ENCODE peak calls at places on chromosomes 4 and X, in nine cellular contexts. G, O, H, A, R, S, V, X and M are unnamed samples. For H3K27me3 and H3K4me1, the result is how much of the 10 kb centered on the place peaks cover.

GRCh38 chr4:152690706-152691651 is 11.2 kb upstream of the TMEM154 start:
- DNase-seq in R (no peak), A (no peak), G (no peak), H (no peak), V (no peak), S (no peak), O (peak), X (no peak), M (no peak)

GRCh38 chr4:151143162-151143561 is 43.7 kb downstream of the RPS3A start:
- DNase-seq in G (no peak), O (no peak), R (no peak), S (no peak), V (no peak), X (no peak), H (no peak), A (no peak), M (no peak)

GRCh38 chr4:71711044-71711984 is 72.6 kb downstream of the GC start:
- DNase-seq in S (no peak), R (peak), V (no peak), A (no peak), G (no peak), O (no peak), X (no peak), H (no peak), M (no peak)

GRCh38 chr4:24559032-24559821 is 25.1 kb downstream of the DHX15 start:
- DNase-seq in O (no peak), S (no peak), V (no peak), A (no peak), R (no peak), H (peak), G (no peak), X (no peak), M (no peak)

GRCh38 chr4:3702084-3702521 is 64.1 kb upstream of the ADRA2C start:
- DNase-seq in V (no peak), S (no peak), X (no peak), O (no peak), R (no peak), H (no peak), A (no peak), G (no peak), M (no peak)

GRCh38 chr4:42865572-42866189 is 26.8 kb upstream of the GRXCR1 start:
- DNase-seq in V (peak), A (peak), S (no peak), G (peak), X (peak), R (peak), O (peak), H (peak), M (peak)

GRCh38 chr4:113732-114131 is 10.6 kb upstream of the ZNF718 start:
- DNase-seq in A (no peak), H (no peak), V (no peak), O (no peak), R (no peak), S (no peak), X (no peak), G (no peak), M (no peak)

GRCh38 chr4:128776794-128777216 is 32.7 kb upstream of the JADE1 start:
- DNase-seq in R (peak), S (no peak), V (peak), A (no peak), G (peak), H (peak), O (no peak), X (peak), M (peak)

GRCh38 chrX:110407910-110408545 is 49.4 kb downstream of the RTL9 start:
- DNase-seq in A (peak), S (no peak), O (no peak), V (peak), X (peak), G (no peak), H (peak), R (peak), M (peak)

GRCh38 chr4:189071241-189071640 is 869.4 kb upstream of the FRG1 start:
- DNase-seq in X (no peak), A (no peak), V (no peak), R (no peak), O (no peak), H (no peak), S (no peak), G (no peak), M (no peak)

GRCh38 chr4:75643651-75644050 is 13.3 kb upstream of the CDKL2 start:
- DNase-seq in G (no peak), X (no peak), H (no peak), O (no peak), V (no peak), S (no peak), A (no peak), R (no peak), M (no peak)

GRCh38 chr4:87530868-87531267 is 1.7 kb upstream of the SPARCL1 start:
- DNase-seq in V (peak), S (no peak), O (peak), G (peak), X (peak), R (peak), H (peak), A (peak), M (peak)

GRCh38 chrX:69285881-69286545 is 120.8 kb upstream of the PJA1 start:
- DNase-seq in G (peak), S (peak), O (peak), H (no peak), V (peak), X (peak), R (peak), A (peak), M (peak)

GRCh38 chr4:65861993-65862392 is 191.7 kb upstream of the EPHA5 start:
- DNase-seq in O (no peak), G (no peak), A (no peak), V (no peak), R (no peak), H (no peak), S (no peak), X (no peak), M (no peak)

GRCh38 chr4:39255266-39255665 is 72.9 kb downstream of the WDR19 start:
- DNase-seq in S (no peak), G (no peak), X (no peak), R (no peak), A (no peak), O (no peak), V (no peak), H (peak), M (no peak)

GRCh38 chr4:4599886-4600285 is 58.0 kb upstream of the STX18 start:
- DNase-seq in A (no peak), S (no peak), V (no peak), R (no peak), O (no peak), G (no peak), X (no peak), H (no peak), M (no peak)

GRCh38 chr4:1463088-1463926 is 57.1 kb upstream of the NKX1-1 start:
- DNase-seq in V (no peak), R (no peak), A (no peak), G (no peak), H (peak), X (no peak), S (peak), O (no peak), M (peak)

GRCh38 chrX:65706041-65706828 is 38.8 kb downstream of the MSN start:
- DNase-seq in G (peak), V (peak), A (no peak), O (peak), H (peak), S (peak), X (peak), R (no peak), M (no peak)

GRCh38 chrX:147911192-147912022 is at the start of gene FMR1:
- DNase-seq in A (peak), H (peak), O (peak), V (peak), G (peak), S (peak), X (peak), R (peak), M (peak)
- TF ChIP-seq POLR2A in A (peak), H (peak), O (peak), V (peak), G (no peak), S (peak), X (peak), R (no peak), M (peak)

DNA sequence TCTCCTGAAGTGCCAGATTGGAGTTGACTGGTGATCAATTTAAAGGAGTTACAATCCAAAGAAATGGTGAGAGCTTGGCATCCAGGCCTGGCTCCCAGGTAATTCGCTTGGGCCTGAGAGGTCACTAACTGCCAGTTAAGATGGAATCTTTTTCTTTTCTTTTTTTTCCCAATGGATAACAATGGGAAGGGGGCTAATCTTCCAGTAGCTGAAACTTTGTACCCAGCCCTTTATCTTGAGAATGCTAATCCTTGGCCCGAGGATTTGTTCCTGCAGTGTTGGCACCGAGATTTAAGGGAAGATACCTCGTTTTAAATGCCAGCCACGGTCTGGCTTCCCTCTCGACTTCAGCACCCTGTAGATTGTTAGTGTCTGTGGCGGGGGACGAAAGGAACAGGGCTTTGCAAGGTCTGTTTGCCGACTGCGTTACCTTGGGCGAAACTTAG is 13.4 kb upstream of the PITX2 start:
- DNase-seq in H (no peak), X (no peak), G (no peak), R (no peak), S (no peak), A (no peak), O (no peak), V (no peak), M (no peak)
- H3K27me3 ChIP-seq in H (half or more), X (half or more), G (under half), R (half or more), S (under half), A (under half), O (under half), V (half or more), M (under half)

DNA sequence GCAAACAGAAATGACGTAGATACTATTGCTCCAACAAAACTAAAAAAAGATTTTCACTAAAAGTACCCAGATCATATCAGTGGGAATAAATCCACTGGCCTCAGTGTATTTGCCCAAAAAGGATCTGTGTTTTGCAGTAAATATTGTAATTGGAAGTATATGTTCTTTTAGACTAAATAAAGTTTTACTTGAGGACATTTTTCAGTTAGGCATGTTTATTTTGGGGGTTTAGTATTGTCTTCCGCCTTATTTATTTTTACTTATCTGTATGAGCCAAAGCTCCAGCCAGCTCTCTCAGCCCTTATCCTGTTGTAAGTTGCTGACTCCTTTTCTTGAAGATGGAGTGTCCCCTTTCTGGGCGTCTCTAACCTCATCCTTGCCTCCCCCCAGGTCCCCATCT is 49.8 kb downstream of the PTTG2 start:
- DNase-seq in O (no peak), R (no peak), V (no peak), A (no peak), S (no peak), X (no peak), H (no peak), G (no peak), M (no peak)
- H3K4me1 ChIP-seq in O (under half), R (under half), V (under half), A (under half), S (under half), X (under half), H (under half), G (under half), M (under half)

DNA sequence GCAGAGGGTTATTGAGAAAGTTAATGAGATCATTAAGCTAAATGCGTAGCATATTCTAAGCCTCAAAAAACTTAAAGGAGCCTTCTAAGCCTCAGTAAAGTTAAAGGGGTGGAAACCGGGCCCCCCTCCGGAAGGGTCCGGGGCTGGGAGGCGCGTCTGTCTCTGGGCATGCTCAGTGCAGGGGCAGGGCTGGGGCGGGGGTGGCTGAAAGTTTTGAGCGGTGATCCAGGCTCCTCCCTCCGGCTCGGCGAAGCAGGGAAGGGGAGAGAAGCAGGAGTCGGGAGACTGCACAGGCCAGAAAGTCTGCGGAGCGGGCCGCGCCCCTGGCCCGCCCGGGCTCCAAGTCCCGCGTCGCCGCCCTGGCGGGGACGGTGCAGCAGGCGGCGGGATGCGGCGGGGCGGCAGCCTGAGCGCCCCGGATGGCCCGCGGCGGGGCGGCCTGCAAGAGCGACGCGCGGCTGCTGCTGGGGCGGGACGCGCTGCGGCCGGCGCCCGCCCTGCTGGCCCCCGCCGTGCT is at the start of gene EVC:
- DNase-seq in X (peak), V (peak), R (peak), O (peak), A (peak), G (peak), H (peak), S (peak), M (peak)
- TF ChIP-seq POLR2A in X (peak), V (peak), R (no peak), O (peak), A (peak), G (no peak), H (peak), S (no peak), M (no peak)

GRCh38 chr4:20678382-20678781 is 21.9 kb upstream of the PACRGL start:
- DNase-seq in R (no peak), H (no peak), A (no peak), X (no peak), V (no peak), G (no peak), O (no peak), S (no peak), M (no peak)
- H3K27me3 ChIP-seq in R (under half), H (under half), A (under half), X (under half), V (under half), G (under half), O (under half), S (under half), M (under half)